ENCODE peak calls at places on chromosome 10, in five cellular contexts. E, V, W, I and C are unnamed samples.

GRCh38 chr10:28906440-28906839 is 229.1 kb downstream of the BAMBI start:
- DNase-seq in E (no peak), V (no peak), W (no peak), I (no peak), C (no peak)

GRCh38 chr10:29657719-29658274 is 23.0 kb upstream of the SVIL start:
- DNase-seq in E (no peak), V (no peak), W (no peak), I (no peak), C (no peak)

GRCh38 chr10:124465003-124465776 is 3.6 kb downstream of the LHPP start:
- DNase-seq in E (no peak), V (no peak), W (no peak), I (no peak), C (no peak)

GRCh38 chr10:125064681-125065492 is 95.5 kb downstream of the CTBP2 start:
- DNase-seq in E (peak; percentile 99), V (no peak), W (no peak), I (no peak), C (no peak)

GRCh38 chr10:93813507-93814465 is 56.0 kb downstream of the LGI1 start:
- DNase-seq in E (peak; percentile 53), V (peak; percentile 48), W (peak; percentile 75), I (no peak), C (peak; percentile 58)

GRCh38 chr10:83871486-83872081 is 267.7 kb upstream of the GHITM start:
- DNase-seq in E (peak; percentile 91), V (peak; percentile 55), W (peak; percentile 69), I (peak; percentile 64), C (peak; percentile 84)

GRCh38 chr10:9302142-9302746 is 1247.8 kb downstream of the GATA3 start:
- DNase-seq in E (peak; percentile 94), V (no peak), W (peak; percentile 65), I (peak; percentile 39), C (peak; percentile 66)

GRCh38 chr10:69787681-69788080 is 14.0 kb upstream of the COL13A1 start:
- DNase-seq in E (no peak), V (no peak), W (no peak), I (no peak), C (no peak)

GRCh38 chr10:46555713-46556514 is 544 bp downstream of the GPRIN2 start:
- DNase-seq in E (no peak), V (no peak), W (peak; percentile 69), I (no peak), C (peak; percentile 37)

GRCh38 chr10:48807786-48808185 is 123.1 kb downstream of the WDFY4 start:
- DNase-seq in E (no peak), V (no peak), W (no peak), I (no peak), C (no peak)

GRCh38 chr10:119806334-119807130 is 66.1 kb downstream of the MCMBP start:
- DNase-seq in E (no peak), V (no peak), W (no peak), I (no peak), C (no peak)

GRCh38 chr10:24873281-24873683 is 79.1 kb downstream of the PRTFDC1 start:
- DNase-seq in E (peak; percentile 96), V (no peak), W (peak; percentile 38), I (no peak), C (no peak)

GRCh38 chr10:106285199-106285598 is 879.3 kb downstream of the SORCS1 start:
- DNase-seq in E (peak; percentile 41), V (no peak), W (no peak), I (no peak), C (no peak)

GRCh38 chr10:1404953-1405260 is 332.4 kb downstream of the ADARB2 start:
- DNase-seq in E (no peak), V (no peak), W (no peak), I (no peak), C (no peak)

GRCh38 chr10:98361131-98361633 is 53.8 kb downstream of the PYROXD2 start:
- DNase-seq in E (peak; percentile 93), V (peak; percentile 72), W (peak; percentile 13), I (no peak), C (peak; percentile 100)

GRCh38 chr10:98364432-98365102 is 50.4 kb downstream of the PYROXD2 start:
- DNase-seq in E (no peak), V (no peak), W (no peak), I (no peak), C (no peak)

GRCh38 chr10:98363188-98363587 is 51.8 kb downstream of the PYROXD2 start:
- DNase-seq in E (peak; percentile 55), V (no peak), W (no peak), I (no peak), C (no peak)

GRCh38 chr10:98365698-98366530 is 49.1 kb downstream of the PYROXD2 start:
- DNase-seq in E (no peak), V (no peak), W (no peak), I (no peak), C (no peak)

DNA sequence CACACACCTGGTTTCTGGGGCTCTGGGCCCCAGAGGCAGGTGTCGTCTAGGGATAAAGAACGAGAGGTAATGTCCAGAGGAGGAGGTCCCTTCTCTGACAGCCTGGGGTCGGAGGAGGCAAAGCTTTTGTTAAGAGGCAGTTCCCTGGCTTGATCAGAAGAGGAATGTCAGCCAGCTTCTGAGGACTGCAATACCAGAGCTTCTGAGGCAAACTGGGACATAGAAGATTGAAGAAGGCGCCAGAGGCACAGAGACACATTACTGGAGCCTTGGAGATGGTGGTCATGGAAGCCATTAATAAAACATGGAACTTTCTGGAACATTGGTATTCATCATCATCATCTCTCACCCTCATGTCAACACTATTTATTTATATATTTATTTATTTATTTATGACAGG is 53.3 kb downstream of the PYROXD2 start:
- DNase-seq in E (peak; percentile 60), V (no peak), W (no peak), I (no peak), C (no peak)
- H3K4me3 ChIP-seq in E (no peak overlapping the region), V (no peak overlapping the region), W (no peak overlapping the region), I (no peak overlapping the region), C (no peak overlapping the region)

DNA sequence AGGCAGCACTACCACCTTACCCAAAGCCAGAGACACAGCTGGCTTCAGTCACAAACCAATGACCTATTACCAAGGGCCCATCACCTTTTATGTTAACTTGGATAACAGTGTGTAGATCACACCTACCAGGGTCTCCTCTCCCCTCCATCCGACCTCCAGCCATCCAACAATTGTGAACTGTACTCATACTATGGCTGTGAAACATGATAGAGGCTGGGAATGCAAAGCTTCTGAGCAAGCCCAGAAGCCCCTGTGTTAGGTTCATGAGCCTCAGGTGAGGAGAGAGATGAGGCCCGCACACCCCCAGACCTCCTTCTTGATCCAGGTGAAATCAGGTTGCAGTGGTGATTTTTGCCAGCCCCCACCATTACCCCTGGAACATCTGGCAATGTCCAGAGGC is 47.7 kb downstream of the PNLIPRP2 start:
- DNase-seq in E (no peak), V (no peak), W (no peak), I (no peak), C (no peak)
- H3K27ac ChIP-seq in E (no peak overlapping the region), V (no peak overlapping the region), W (no peak overlapping the region), I (no peak overlapping the region), C (no peak overlapping the region)

GRCh38 chr10:111004016-111004415 is 72.8 kb upstream of the ADRA2A start:
- DNase-seq in E (no peak), V (no peak), W (no peak), I (no peak), C (no peak)

GRCh38 chr10:111007486-111007885 is 69.3 kb upstream of the ADRA2A start:
- DNase-seq in E (no peak), V (no peak), W (no peak), I (no peak), C (no peak)
- H3K4me1 ChIP-seq in E (no peaks in the 10 kb centered on the region), V (no peaks in the 10 kb centered on the region), W (no peaks in the 10 kb centered on the region), I (no peaks in the 10 kb centered on the region), C (no peaks in the 10 kb centered on the region)

DNA sequence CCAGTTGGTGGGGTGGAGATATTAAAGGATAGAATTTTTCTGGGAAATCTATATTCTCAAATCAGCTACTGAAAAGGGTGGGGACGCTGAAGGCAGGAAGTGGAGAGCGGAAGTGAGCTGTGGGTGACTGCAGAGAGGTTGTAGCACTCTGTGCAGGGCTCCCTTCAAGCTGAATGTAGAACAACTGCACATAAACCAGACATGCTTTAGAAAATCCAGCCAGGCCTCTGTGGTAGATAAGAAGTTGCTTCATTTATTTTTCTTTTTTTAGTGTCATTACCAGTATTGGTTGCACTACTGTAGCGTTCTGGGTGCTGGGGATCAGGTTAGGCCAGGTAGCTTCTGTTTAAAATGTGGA is 127.8 kb downstream of the CELF2 start:
- DNase-seq in E (no peak), V (no peak), W (no peak), I (no peak), C (peak; percentile 58)
- H3K4me3 ChIP-seq in E (no peak overlapping the region), V (peak overlapping the region; percentile 4), W (no peak overlapping the region), I (no peak overlapping the region), C (no peak overlapping the region)

GRCh38 chr10:95466450-95466849 is 94.7 kb downstream of the SORBS1 start:
- DNase-seq in E (no peak), V (no peak), W (no peak), I (no peak), C (no peak)

GRCh38 chr10:95469251-95469650 is 91.9 kb downstream of the SORBS1 start:
- DNase-seq in E (no peak), V (no peak), W (no peak), I (no peak), C (no peak)

GRCh38 chr10:95464280-95464679 is 96.9 kb downstream of the SORBS1 start:
- DNase-seq in E (no peak), V (no peak), W (no peak), I (no peak), C (no peak)

GRCh38 chr10:95469676-95470075 is 91.5 kb downstream of the SORBS1 start:
- DNase-seq in E (no peak), V (no peak), W (no peak), I (no peak), C (no peak)

DNA sequence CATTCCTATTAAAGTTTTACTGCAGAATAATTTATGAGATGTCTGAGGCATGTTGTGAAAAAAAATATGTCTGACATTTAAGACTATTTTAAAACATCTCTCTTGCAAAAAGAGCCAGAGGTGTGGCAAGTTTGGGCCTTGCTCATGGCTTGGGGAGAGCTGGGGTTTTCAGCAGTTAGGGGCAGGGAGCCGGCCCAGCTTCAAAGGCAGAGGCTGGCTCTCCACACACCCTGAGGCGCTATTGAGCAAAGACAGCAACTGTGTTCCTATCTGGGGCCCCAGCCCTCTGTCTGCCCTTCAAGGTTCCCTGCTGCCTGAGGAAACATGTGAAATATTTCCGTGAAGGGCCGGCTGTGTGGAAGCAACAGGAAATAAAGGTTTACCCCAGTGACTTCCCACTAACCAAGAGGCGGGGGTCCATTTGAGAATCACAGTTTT is 94.0 kb downstream of the SORBS1 start:
- DNase-seq in E (peak; percentile 81), V (peak; percentile 47), W (no peak), I (no peak), C (peak; percentile 58)
- H3K27ac ChIP-seq in E (no peak overlapping the region), V (peak overlapping the region; percentile 71), W (no peak overlapping the region), I (peak overlapping the region; percentile 44), C (peak overlapping the region; percentile 97)

GRCh38 chr10:101063162-101063525 is 1.4 kb downstream of the KAZALD1 start:
- DNase-seq in E (no peak), V (no peak), W (no peak), I (no peak), C (no peak)

GRCh38 chr10:101063548-101064414 is 2.0 kb downstream of the KAZALD1 start:
- DNase-seq in E (no peak), V (no peak), W (no peak), I (no peak), C (no peak)

GRCh38 chr10:101065479-101066145 is 3.8 kb downstream of the KAZALD1 start:
- DNase-seq in E (no peak), V (no peak), W (no peak), I (no peak), C (peak; percentile 32)

GRCh38 chr10:101066146-101066889 is 4.5 kb downstream of the KAZALD1 start:
- DNase-seq in E (peak; percentile 85), V (peak; percentile 85), W (peak; percentile 88), I (no peak), C (peak; percentile 60)

GRCh38 chr10:101064415-101065030 is 2.7 kb downstream of the KAZALD1 start:
- DNase-seq in E (no peak), V (no peak), W (no peak), I (no peak), C (no peak)
- H3K4me1 ChIP-seq in E (peaks cover 32% of the 10 kb centered on the region), V (peaks cover 66% of the 10 kb centered on the region), W (peaks cover 36% of the 10 kb centered on the region), I (peaks cover 44% of the 10 kb centered on the region), C (peaks cover 36% of the 10 kb centered on the region)